ENCODE peak calls at places on chromosomes 4 and X, in four cellular contexts. S is H9, B is WTC11, Y is endothelial cell. N is an unnamed sample.

GRCh38 chr4:139735381-139736256 is 70.0 kb downstream of the MGST2 start:
- DNase-seq in S (peak), B (peak), Y (peak), N (peak)

GRCh38 chrX:21656587-21657317 is 1.4 kb downstream of the KLHL34 start:
- DNase-seq in S (no peak), B (no peak), Y (no peak), N (no peak)

GRCh38 chr4:118076958-118077766 is 42.9 kb downstream of the NDST3 start:
- DNase-seq in S (peak), B (peak), Y (peak), N (peak)

GRCh38 chrX:19875051-19875432 is 12.4 kb downstream of the SH3KBP1 start:
- DNase-seq in S (no peak), B (no peak), Y (no peak), N (no peak)

GRCh38 chrX:72305286-72306084 is at the start of gene CITED1:
- DNase-seq in S (peak), B (peak), Y (no peak), N (no peak)

GRCh38 chr4:185378264-185378663 is 17.5 kb downstream of the LRP2BP start:
- DNase-seq in S (no peak), B (no peak), Y (no peak), N (no peak)

GRCh38 chr4:76087007-76087769 is 12.7 kb downstream of the ART3 start:
- DNase-seq in S (peak), B (peak), Y (peak), N (peak)

GRCh38 chr4:3227878-3228675 is 20.9 kb upstream of the MSANTD1 start:
- DNase-seq in S (no peak), B (no peak), Y (no peak), N (no peak)

GRCh38 chrX:152878976-152879755 is 18.7 kb upstream of the ZNF185 start:
- DNase-seq in S (no peak), B (no peak), Y (no peak), N (no peak)

GRCh38 chrX:9416562-9417319 is 48.1 kb upstream of the TBL1X start:
- DNase-seq in S (no peak), B (no peak), Y (no peak), N (no peak)

GRCh38 chr4:80535551-80535950 is 200.0 kb downstream of the CFAP299 start:
- DNase-seq in S (no peak), B (no peak), Y (no peak), N (no peak)

GRCh38 chrX:45368705-45369104 is 168.0 kb upstream of the DIPK2B start:
- DNase-seq in S (no peak), B (no peak), Y (no peak), N (no peak)

GRCh38 chr4:127134490-127134889 is 498.3 kb upstream of the INTU start:
- DNase-seq in S (no peak), B (no peak), Y (no peak), N (no peak)

GRCh38 chr4:180665994-180666818 is 1577.0 kb upstream of the TENM3 start:
- DNase-seq in S (peak), B (peak), Y (peak), N (peak)
- TF ChIP-seq CTCF in S (peak), B (peak), Y (peak), N (peak)

GRCh38 chrX:70774223-70774622 is 134.3 kb downstream of the TEX11 start:
- DNase-seq in S (no peak), B (no peak), Y (no peak), N (no peak)

DNA sequence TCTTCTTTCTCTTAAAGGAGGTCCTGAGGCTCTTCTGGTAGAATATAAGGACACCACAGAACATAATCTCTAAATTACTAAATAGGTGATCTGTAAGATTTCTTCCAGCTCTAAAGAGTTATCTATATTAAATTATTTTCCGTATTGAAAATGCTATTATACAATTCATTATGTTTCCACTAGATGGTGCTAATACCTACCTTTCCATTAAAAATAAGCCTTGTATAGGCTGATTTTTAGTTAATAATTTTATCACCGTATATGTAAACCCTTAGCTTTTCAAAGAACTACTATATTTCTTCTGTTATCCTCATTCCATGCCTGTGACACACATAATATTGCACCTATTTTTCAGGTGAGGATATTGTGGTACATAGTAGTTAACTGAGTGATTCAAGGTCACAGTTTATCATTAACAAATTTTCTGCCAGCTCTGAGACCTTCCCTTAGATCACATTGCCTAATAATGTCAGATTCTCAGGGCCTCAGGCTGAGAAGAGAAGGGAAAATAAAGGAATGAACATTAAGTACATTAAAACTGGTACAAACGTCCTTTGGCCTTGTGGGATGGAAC is 138.8 kb downstream of the TEX11 start:
- DNase-seq in S (no peak), B (no peak), Y (no peak), N (peak)
- TF ChIP-seq CTCF in S (peak), B (peak), Y (peak), N (peak)

GRCh38 chrX:18010251-18010650 is 149.2 kb upstream of the RAI2 start:
- DNase-seq in S (no peak), B (no peak), Y (no peak), N (no peak)
- TF ChIP-seq CTCF in S (no peak), B (no peak), Y (no peak), N (no peak)

GRCh38 chr4:165810726-165811125 is 62.3 kb upstream of the TLL1 start:
- DNase-seq in S (no peak), B (no peak), Y (no peak), N (no peak)
- TF ChIP-seq CTCF in S (no peak), B (no peak), Y (no peak), N (no peak)

N was measured in GM13977.